ENCODE peak calls at places on chromosomes 7 and 10, in five cellular contexts. One of them, this sample, is unnamed. For H3K4me1 and H3K27me3, the result is how much of the 10 kb centered on the place peaks cover.

GRCh38 chr7:41130596-41131236 is 572.2 kb downstream of the INHBA start:
- DNase-seq in CD8-positive, alpha-beta memory T cell: no peak
- DNase-seq in DND-41: no peak
- DNase-seq in mesendoderm: no peak
- DNase-seq in heart right ventricle: no peak
- DNase-seq in this sample: no peak

GRCh38 chr10:31099664-31100063 is 68.0 kb upstream of the ZNF438 start:
- DNase-seq in CD8-positive, alpha-beta memory T cell: no peak
- DNase-seq in DND-41: no peak
- DNase-seq in mesendoderm: no peak
- DNase-seq in heart right ventricle: no peak
- DNase-seq in this sample: no peak

GRCh38 chr7:130486963-130487324 is 4.9 kb upstream of the MEST start:
- DNase-seq in CD8-positive, alpha-beta memory T cell: no peak
- DNase-seq in DND-41: no peak
- DNase-seq in mesendoderm: peak
- DNase-seq in heart right ventricle: no peak
- DNase-seq in this sample: no peak

GRCh38 chr10:128095023-128095752 is 31.0 kb downstream of the MKI67 start:
- DNase-seq in CD8-positive, alpha-beta memory T cell: peak
- DNase-seq in DND-41: peak
- DNase-seq in mesendoderm: peak
- DNase-seq in heart right ventricle: no peak
- DNase-seq in this sample: no peak

GRCh38 chr7:11557627-11558026 is 274.4 kb downstream of the THSD7A start:
- DNase-seq in CD8-positive, alpha-beta memory T cell: no peak
- DNase-seq in DND-41: no peak
- DNase-seq in mesendoderm: peak
- DNase-seq in heart right ventricle: no peak
- DNase-seq in this sample: peak

GRCh38 chr10:103472005-103472404 is 7.0 kb downstream of the CALHM3 start:
- DNase-seq in CD8-positive, alpha-beta memory T cell: no peak
- DNase-seq in DND-41: no peak
- DNase-seq in mesendoderm: no peak
- DNase-seq in heart right ventricle: no peak
- DNase-seq in this sample: peak

GRCh38 chr7:117195361-117195760 is 127.5 kb downstream of the WNT2 start:
- DNase-seq in CD8-positive, alpha-beta memory T cell: no peak
- DNase-seq in DND-41: no peak
- DNase-seq in mesendoderm: no peak
- DNase-seq in heart right ventricle: no peak
- DNase-seq in this sample: no peak

GRCh38 chr10:96974348-96974747 is 142.2 kb downstream of the LCOR start:
- DNase-seq in CD8-positive, alpha-beta memory T cell: no peak
- DNase-seq in DND-41: no peak
- DNase-seq in mesendoderm: no peak
- DNase-seq in heart right ventricle: no peak
- DNase-seq in this sample: no peak

GRCh38 chr10:71280825-71281224 is 38.2 kb upstream of the SLC29A3 start:
- DNase-seq in CD8-positive, alpha-beta memory T cell: no peak
- DNase-seq in DND-41: no peak
- DNase-seq in mesendoderm: no peak
- DNase-seq in heart right ventricle: no peak
- DNase-seq in this sample: no peak

GRCh38 chr7:1042161-1042833 is 2.0 kb upstream of the GPR146 start:
- DNase-seq in CD8-positive, alpha-beta memory T cell: no peak
- DNase-seq in DND-41: no peak
- DNase-seq in mesendoderm: no peak
- DNase-seq in heart right ventricle: no peak
- DNase-seq in this sample: no peak

GRCh38 chr7:2886900-2887299 is 42.8 kb upstream of the GNA12 start:
- DNase-seq in CD8-positive, alpha-beta memory T cell: peak
- DNase-seq in DND-41: peak
- DNase-seq in mesendoderm: peak
- DNase-seq in heart right ventricle: peak
- DNase-seq in this sample: peak

GRCh38 chr10:45640049-45640448 is 32.5 kb downstream of the ZFAND4 start:
- DNase-seq in CD8-positive, alpha-beta memory T cell: no peak
- DNase-seq in DND-41: no peak
- DNase-seq in mesendoderm: no peak
- DNase-seq in heart right ventricle: no peak
- DNase-seq in this sample: no peak
- H3K4me1 ChIP-seq in CD8-positive, alpha-beta memory T cell: under half
- H3K4me1 ChIP-seq in DND-41: under half
- H3K4me1 ChIP-seq in mesendoderm: under half
- H3K4me1 ChIP-seq in heart right ventricle: under half
- H3K4me1 ChIP-seq in this sample: under half

DNA sequence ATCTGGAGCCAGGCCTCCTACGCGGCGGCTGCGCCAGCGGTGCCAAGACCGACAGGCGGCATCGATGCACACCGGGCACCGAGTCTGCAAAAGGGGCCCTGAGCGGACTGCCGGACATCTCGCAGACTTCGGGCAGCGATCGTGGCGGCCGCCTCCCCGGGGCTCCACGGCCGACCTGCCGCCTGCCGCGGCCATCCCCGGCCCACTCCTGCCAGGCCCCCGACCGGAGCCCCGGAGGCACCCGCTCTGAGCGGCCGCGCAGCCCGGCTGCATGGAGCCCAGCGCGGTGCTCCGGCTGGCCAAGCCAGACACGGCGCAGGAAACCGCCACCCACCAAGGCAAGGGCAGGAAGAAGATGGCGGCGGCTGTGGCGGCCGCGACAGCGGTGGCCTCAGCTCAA is 154.2 kb upstream of the KCTD7 start:
- DNase-seq in CD8-positive, alpha-beta memory T cell: no peak
- DNase-seq in DND-41: no peak
- DNase-seq in mesendoderm: no peak
- DNase-seq in heart right ventricle: no peak
- DNase-seq in this sample: no peak
- H3K4me3 ChIP-seq in CD8-positive, alpha-beta memory T cell: no peak
- H3K4me3 ChIP-seq in DND-41: no peak
- H3K4me3 ChIP-seq in mesendoderm: no peak
- H3K4me3 ChIP-seq in heart right ventricle: no peak
- H3K4me3 ChIP-seq in this sample: no peak

DNA sequence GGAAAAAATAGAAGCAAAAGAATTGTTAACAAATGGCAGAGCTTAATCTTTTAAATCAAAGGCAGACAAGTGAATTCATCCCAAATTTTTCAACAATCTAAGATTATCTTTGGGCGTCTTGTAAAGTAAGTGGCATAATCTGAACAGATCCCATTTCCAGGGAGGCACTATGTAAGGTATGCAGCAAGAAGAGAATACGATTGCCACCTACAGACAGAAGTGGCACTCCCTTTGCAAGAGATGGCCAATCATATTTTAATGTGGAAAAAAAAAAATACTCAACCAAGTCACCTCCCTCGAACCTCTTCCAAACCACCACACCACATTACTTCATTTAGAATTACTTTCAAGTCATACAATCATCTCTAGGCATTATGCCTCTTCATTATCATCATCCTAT is 4.0 kb downstream of the GFRA1 start:
- DNase-seq in CD8-positive, alpha-beta memory T cell: no peak
- DNase-seq in DND-41: no peak
- DNase-seq in mesendoderm: no peak
- DNase-seq in heart right ventricle: no peak
- DNase-seq in this sample: no peak
- H3K27me3 ChIP-seq in CD8-positive, alpha-beta memory T cell: under half
- H3K27me3 ChIP-seq in DND-41: under half
- H3K27me3 ChIP-seq in mesendoderm: under half
- H3K27me3 ChIP-seq in heart right ventricle: under half
- H3K27me3 ChIP-seq in this sample: under half

GRCh38 chr7:102424129-102424551 is 9.2 kb upstream of the ORAI2 start:
- DNase-seq in CD8-positive, alpha-beta memory T cell: no peak
- DNase-seq in DND-41: no peak
- DNase-seq in mesendoderm: peak
- DNase-seq in heart right ventricle: no peak
- DNase-seq in this sample: peak
- H3K4me1 ChIP-seq in CD8-positive, alpha-beta memory T cell: half or more
- H3K4me1 ChIP-seq in DND-41: under half
- H3K4me1 ChIP-seq in mesendoderm: under half
- H3K4me1 ChIP-seq in heart right ventricle: under half
- H3K4me1 ChIP-seq in this sample: half or more

GRCh38 chr10:59879363-59879935 is 26.9 kb downstream of the CCDC6 start:
- DNase-seq in CD8-positive, alpha-beta memory T cell: no peak
- DNase-seq in DND-41: no peak
- DNase-seq in mesendoderm: no peak
- DNase-seq in heart right ventricle: no peak
- DNase-seq in this sample: no peak

GRCh38 chr10:59878915-59879314 is 27.4 kb downstream of the CCDC6 start:
- DNase-seq in CD8-positive, alpha-beta memory T cell: no peak
- DNase-seq in DND-41: no peak
- DNase-seq in mesendoderm: no peak
- DNase-seq in heart right ventricle: no peak
- DNase-seq in this sample: no peak

GRCh38 chr10:59880019-59880717 is 26.2 kb downstream of the CCDC6 start:
- DNase-seq in CD8-positive, alpha-beta memory T cell: no peak
- DNase-seq in DND-41: no peak
- DNase-seq in mesendoderm: no peak
- DNase-seq in heart right ventricle: no peak
- DNase-seq in this sample: no peak

GRCh38 chr10:59881640-59882039 is 24.7 kb downstream of the CCDC6 start:
- DNase-seq in CD8-positive, alpha-beta memory T cell: no peak
- DNase-seq in DND-41: no peak
- DNase-seq in mesendoderm: no peak
- DNase-seq in heart right ventricle: no peak
- DNase-seq in this sample: no peak

GRCh38 chr10:59880976-59881510 is 25.3 kb downstream of the CCDC6 start:
- DNase-seq in CD8-positive, alpha-beta memory T cell: no peak
- DNase-seq in DND-41: no peak
- DNase-seq in mesendoderm: peak
- DNase-seq in heart right ventricle: no peak
- DNase-seq in this sample: no peak
- H3K4me3 ChIP-seq in CD8-positive, alpha-beta memory T cell: no peak
- H3K4me3 ChIP-seq in DND-41: no peak
- H3K4me3 ChIP-seq in mesendoderm: no peak
- H3K4me3 ChIP-seq in heart right ventricle: no peak
- H3K4me3 ChIP-seq in this sample: no peak

GRCh38 chr10:45461034-45461433 is 87.0 kb downstream of the ALOX5 start:
- DNase-seq in CD8-positive, alpha-beta memory T cell: no peak
- DNase-seq in DND-41: no peak
- DNase-seq in mesendoderm: no peak
- DNase-seq in heart right ventricle: no peak
- DNase-seq in this sample: peak
- H3K27me3 ChIP-seq in CD8-positive, alpha-beta memory T cell: under half
- H3K27me3 ChIP-seq in DND-41: under half
- H3K27me3 ChIP-seq in mesendoderm: under half
- H3K27me3 ChIP-seq in heart right ventricle: under half
- H3K27me3 ChIP-seq in this sample: under half

GRCh38 chr7:150382123-150382843 is 3.2 kb downstream of the ZNF775 start:
- DNase-seq in CD8-positive, alpha-beta memory T cell: no peak
- DNase-seq in DND-41: no peak
- DNase-seq in mesendoderm: no peak
- DNase-seq in heart right ventricle: no peak
- DNase-seq in this sample: peak
- H3K4me1 ChIP-seq in CD8-positive, alpha-beta memory T cell: under half
- H3K4me1 ChIP-seq in DND-41: under half
- H3K4me1 ChIP-seq in mesendoderm: under half
- H3K4me1 ChIP-seq in heart right ventricle: under half
- H3K4me1 ChIP-seq in this sample: half or more

GRCh38 chr7:5689118-5689517 is 92.3 kb downstream of the RNF216 start:
- DNase-seq in CD8-positive, alpha-beta memory T cell: peak
- DNase-seq in DND-41: no peak
- DNase-seq in mesendoderm: no peak
- DNase-seq in heart right ventricle: no peak
- DNase-seq in this sample: no peak
- H3K4me3 ChIP-seq in CD8-positive, alpha-beta memory T cell: no peak
- H3K4me3 ChIP-seq in DND-41: no peak
- H3K4me3 ChIP-seq in mesendoderm: no peak
- H3K4me3 ChIP-seq in heart right ventricle: no peak
- H3K4me3 ChIP-seq in this sample: no peak

This sample was measured in MM.1S.